ENCODE peak calls at places on chromosomes 3 and 15, in seven cellular contexts. O, U, Y, E, M, D and J are unnamed samples.
A peak's percentile ranks its signal among the peaks of the same experiment; 100 is the strongest.

GRCh38 chr15:40028193-40028592 is 10.8 kb downstream of the SRP14 start:
- DNase-seq in O (no peak), U (no peak), Y (no peak), E (no peak), M (no peak), D (no peak), J (no peak)

GRCh38 chr3:175346573-175347356 is 487.6 kb downstream of the NAALADL2 start:
- DNase-seq in O (no peak), U (peak; percentile 83), Y (peak; percentile 95), E (peak; percentile 62), M (no peak), D (peak; percentile 74), J (peak; percentile 87)

GRCh38 chr15:66472176-66472999 is 25.2 kb downstream of the SNAPC5 start:
- DNase-seq in O (no peak), U (peak; percentile 81), Y (peak; percentile 50), E (no peak), M (no peak), D (no peak), J (peak; percentile 40)

GRCh38 chr3:127170794-127171193 is 22.1 kb upstream of the PRR23E start:
- DNase-seq in O (peak; percentile 4), U (peak; percentile 21), Y (peak; percentile 64), E (peak; percentile 42), M (peak; percentile 3), D (peak; percentile 50), J (peak; percentile 40)

GRCh38 chr15:39279331-39279730 is 301.5 kb upstream of the THBS1 start:
- DNase-seq in O (no peak), U (peak; percentile 71), Y (peak; percentile 69), E (no peak), M (no peak), D (no peak), J (peak; percentile 32)

GRCh38 chr3:141454906-141455602 is 31.8 kb upstream of the RASA2 start:
- DNase-seq in O (peak; percentile 88), U (peak; percentile 85), Y (peak; percentile 88), E (no peak), M (no peak), D (no peak), J (peak; percentile 88)

GRCh38 chr3:27712136-27713065 is 9.7 kb downstream of the EOMES start:
- DNase-seq in O (peak; percentile 85), U (peak; percentile 77), Y (peak; percentile 75), E (peak; percentile 84), M (peak; percentile 74), D (peak; percentile 83), J (peak; percentile 81)

GRCh38 chr3:150251654-150252053 is 156.4 kb upstream of the TSC22D2 start:
- DNase-seq in O (no peak), U (no peak), Y (peak; percentile 47), E (no peak), M (no peak), D (no peak), J (peak; percentile 52)

GRCh38 chr15:91469627-91470567 is 369.8 kb downstream of the SV2B start:
- DNase-seq in O (no peak), U (no peak), Y (no peak), E (no peak), M (no peak), D (no peak), J (no peak)

GRCh38 chr3:183085634-183086390 is 13.5 kb downstream of the MCCC1 start:
- DNase-seq in O (peak; percentile 21), U (no peak), Y (peak; percentile 72), E (no peak), M (no peak), D (no peak), J (no peak)

GRCh38 chr3:195080571-195081141 is 190.3 kb downstream of the XXYLT1 start:
- DNase-seq in O (no peak), U (no peak), Y (no peak), E (no peak), M (no peak), D (no peak), J (no peak)

GRCh38 chr3:2599471-2599870 is 500.8 kb downstream of the CNTN4 start:
- DNase-seq in O (no peak), U (no peak), Y (no peak), E (no peak), M (no peak), D (no peak), J (peak; percentile 48)

GRCh38 chr3:195897081-195897852 is 11.1 kb downstream of the TNK2 start:
- DNase-seq in O (peak; percentile 30), U (peak; percentile 49), Y (peak; percentile 74), E (peak; percentile 68), M (no peak), D (no peak), J (peak; percentile 61)

DNA sequence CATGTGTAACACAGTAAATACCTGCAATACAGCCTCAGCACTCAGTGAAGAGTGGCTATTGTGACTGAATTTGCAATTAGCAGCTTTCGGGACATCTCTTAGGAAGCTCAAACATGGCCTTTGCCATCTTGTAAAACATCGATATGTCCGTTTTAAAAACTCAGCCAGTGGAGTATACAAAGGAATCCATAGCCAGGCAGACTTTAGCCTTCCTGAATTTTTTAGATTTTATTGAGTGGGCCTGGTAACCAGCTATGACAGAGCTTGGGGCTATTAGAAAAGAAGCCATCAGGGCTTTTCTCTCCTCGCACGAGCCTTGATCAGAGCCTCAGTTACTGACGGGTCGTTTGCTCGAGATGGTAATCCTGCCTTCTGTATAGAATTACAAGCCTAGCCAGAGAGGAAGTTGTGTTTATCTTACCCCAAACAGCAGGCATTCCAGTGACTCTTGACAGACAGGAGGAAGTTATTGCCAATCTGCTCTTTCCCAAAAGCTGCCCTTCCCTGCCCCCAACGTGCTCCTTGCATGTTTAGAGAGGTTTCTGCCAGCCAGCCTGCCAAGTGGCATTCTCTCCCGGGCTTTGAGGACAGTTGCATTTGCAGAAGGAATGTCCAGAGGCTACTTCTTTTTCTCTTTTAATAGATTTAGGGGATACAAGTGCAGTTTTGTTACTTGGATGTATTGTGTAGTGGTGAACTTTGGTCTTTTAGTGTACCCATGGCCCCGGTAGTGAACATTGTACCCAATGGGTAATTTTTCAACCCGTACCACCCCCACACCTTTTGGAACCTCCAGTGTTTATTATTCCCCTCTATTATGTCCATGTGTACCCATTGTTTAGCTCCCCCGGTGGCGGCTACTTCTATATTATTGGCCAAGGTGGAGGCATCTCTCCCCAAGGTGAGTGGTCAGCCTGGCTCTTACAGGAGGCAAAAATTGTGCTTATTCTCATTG is 40.6 kb downstream of the ITPR1 start:
- DNase-seq in O (no peak), U (peak; percentile 25), Y (no peak), E (no peak), M (no peak), D (peak; percentile 82), J (no peak)
- H3K4me3 ChIP-seq in O (no peak overlapping the region), U (no peak overlapping the region), Y (no peak overlapping the region), E (no peak overlapping the region), M (no peak overlapping the region), D (no peak overlapping the region), J (no peak overlapping the region)

GRCh38 chr3:49793486-49794085 is 6.1 kb downstream of the CDHR4 start:
- DNase-seq in O (no peak), U (no peak), Y (no peak), E (no peak), M (no peak), D (peak; percentile 59), J (no peak)

GRCh38 chr3:49791571-49791970 is 5.2 kb upstream of the IP6K1 start:
- DNase-seq in O (no peak), U (no peak), Y (no peak), E (no peak), M (no peak), D (peak; percentile 35), J (no peak)

GRCh38 chr3:49790626-49791411 is 4.5 kb upstream of the IP6K1 start:
- DNase-seq in O (no peak), U (peak; percentile 38), Y (no peak), E (no peak), M (no peak), D (peak; percentile 37), J (no peak)

GRCh38 chr3:49794431-49794830 is 5.2 kb downstream of the CDHR4 start:
- DNase-seq in O (no peak), U (no peak), Y (no peak), E (no peak), M (no peak), D (peak; percentile 1), J (no peak)

GRCh38 chr3:49792371-49793150 is 6.2 kb upstream of the IP6K1 start:
- DNase-seq in O (no peak), U (no peak), Y (no peak), E (no peak), M (no peak), D (peak; percentile 58), J (no peak)
- TF ChIP-seq CTCF in O (no peak), U (no peak), Y (no peak), E (no peak), M (no peak), D (no peak), J (no peak)

GRCh38 chr3:65503776-65504175 is 534.9 kb downstream of the MAGI1 start:
- DNase-seq in O (no peak), U (no peak), Y (no peak), E (no peak), M (no peak), D (no peak), J (no peak)

GRCh38 chr3:65507446-65507845 is 531.3 kb downstream of the MAGI1 start:
- DNase-seq in O (no peak), U (no peak), Y (no peak), E (no peak), M (no peak), D (no peak), J (no peak)

DNA sequence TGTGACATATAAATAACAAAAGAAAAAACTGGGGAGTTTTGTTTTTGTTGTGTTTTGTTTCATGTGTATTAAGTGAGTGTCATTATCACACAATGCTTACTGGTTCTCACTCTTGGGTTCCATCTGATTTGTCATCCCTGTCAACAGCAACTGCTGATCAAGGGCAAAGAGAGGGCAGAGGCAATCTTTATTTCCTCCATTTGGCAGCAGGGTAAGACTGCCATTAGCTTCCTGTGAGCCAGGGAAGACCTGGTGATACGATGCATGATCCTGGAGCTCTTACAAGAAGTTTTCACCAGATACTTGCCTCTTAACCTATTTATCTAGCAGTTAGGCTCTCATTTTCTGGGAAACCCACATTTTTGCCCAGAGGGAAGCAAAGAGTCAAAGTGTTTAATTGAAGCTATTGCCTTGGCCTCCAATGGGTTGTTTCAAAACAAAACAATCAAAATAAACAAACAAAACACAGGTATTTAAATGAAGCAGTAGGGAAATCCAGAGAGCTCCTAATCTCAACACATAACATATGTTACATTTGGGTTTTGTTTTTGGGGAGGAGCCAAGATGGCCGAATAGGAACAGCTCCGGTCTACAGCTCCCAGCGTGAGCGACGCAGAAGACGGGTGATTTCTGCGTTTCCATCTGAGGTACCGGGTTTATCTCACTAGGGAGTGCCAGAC is 529.8 kb downstream of the MAGI1 start:
- DNase-seq in O (no peak), U (no peak), Y (no peak), E (no peak), M (no peak), D (no peak), J (no peak)
- H3K4me3 ChIP-seq in O (no peak overlapping the region), U (peak overlapping the region; percentile 47), Y (no peak overlapping the region), E (no peak overlapping the region), M (no peak overlapping the region), D (no peak overlapping the region), J (no peak overlapping the region)

GRCh38 chr3:156551746-156552145 is 3.2 kb downstream of the SSR3 start:
- DNase-seq in O (no peak), U (peak; percentile 69), Y (peak; percentile 89), E (no peak), M (no peak), D (no peak), J (peak; percentile 83)

GRCh38 chr3:156552973-156553372 is 1.9 kb downstream of the SSR3 start:
- DNase-seq in O (no peak), U (no peak), Y (no peak), E (no peak), M (no peak), D (no peak), J (no peak)

GRCh38 chr3:156553705-156554356 is 1.1 kb downstream of the SSR3 start:
- DNase-seq in O (peak; percentile 24), U (peak; percentile 85), Y (peak; percentile 84), E (no peak), M (no peak), D (no peak), J (peak; percentile 81)

GRCh38 chr3:156554515-156554841 is 439 bp downstream of the SSR3 start:
- DNase-seq in O (no peak), U (peak; percentile 28), Y (no peak), E (no peak), M (peak; percentile 41), D (no peak), J (no peak)

GRCh38 chr3:156554842-156555687 is at the start of gene SSR3:
- DNase-seq in O (peak; percentile 99), U (peak; percentile 100), Y (peak; percentile 100), E (peak; percentile 100), M (peak; percentile 99), D (peak; percentile 100), J (peak; percentile 100)
- TF ChIP-seq CTCF in O (no peak), U (peak; percentile 1), Y (no peak), E (no peak), M (peak; percentile 24), D (peak; percentile 78), J (peak; percentile 51)